ENCODE peak calls at places on chromosome 2, in nine cellular contexts. L is lower lobe of right lung; U is activated CD4-positive, alpha-beta T cell treated with anti-CD3 and anti-CD28 coated beads for 4 hours; X is NCI-H1092; C is GM12892; N is endothelial cell; G is breast epithelium; S is cardiac septum; F is astrocyte of the spinal cord. Q is an unnamed sample.

GRCh38 chr2:20292984-20293383 is 57.7 kb downstream of the PUM2 start:
- DNase-seq in L (no peak), U (no peak), X (no peak), C (no peak), N (no peak), G (no peak), S (no peak), F (no peak), Q (no peak)

GRCh38 chr2:16264491-16264890 is 324.1 kb downstream of the MYCN start:
- DNase-seq in L (no peak), U (no peak), X (no peak), C (no peak), N (no peak), G (no peak), S (no peak), F (no peak), Q (no peak)

GRCh38 chr2:82023710-82024109 is 1719.2 kb upstream of the LRRTM1 start:
- DNase-seq in L (no peak), U (no peak), X (no peak), C (no peak), N (peak), G (no peak), S (no peak), F (no peak), Q (no peak)

GRCh38 chr2:202278036-202278760 is 12.6 kb downstream of the NOP58 start:
- DNase-seq in L (no peak), U (no peak), X (no peak), C (no peak), N (no peak), G (no peak), S (no peak), F (peak), Q (no peak)

GRCh38 chr2:235514627-235515363 is 21.0 kb downstream of the AGAP1 start:
- DNase-seq in L (no peak), U (no peak), X (no peak), C (no peak), N (no peak), G (no peak), S (no peak), F (no peak), Q (no peak)

GRCh38 chr2:162007447-162008040 is 66.5 kb downstream of the DPP4 start:
- DNase-seq in L (no peak), U (no peak), X (no peak), C (no peak), N (no peak), G (no peak), S (no peak), F (peak), Q (no peak)

GRCh38 chr2:143768991-143769390 is 639.8 kb downstream of the ARHGAP15 start:
- DNase-seq in L (no peak), U (no peak), X (no peak), C (no peak), N (no peak), G (no peak), S (no peak), F (no peak), Q (no peak)

GRCh38 chr2:85774126-85774978 is 20.6 kb downstream of the ATOH8 start:
- DNase-seq in L (peak), U (no peak), X (no peak), C (no peak), N (no peak), G (no peak), S (no peak), F (no peak), Q (no peak)

Q was measured in activated CD8-positive, alpha-beta memory T cell treated with anti-CD3 and anti-CD28 coated beads for 4 hours.